ENCODE peak calls at places on chromosomes 1 and 21, in six cellular contexts. Y is A549, V is HepG2, W is GM12878, T is K562, U is upper lobe of left lung. E is an unnamed sample. For H3K4me1, the result is how much of the 10 kb centered on the place peaks cover.

GRCh38 chr1:156667610-156667967 is 9.6 kb downstream of the NES start:
- ATAC-seq in Y (no peak), W (no peak), V (peak), T (no peak), U (no peak), E (peak)

GRCh38 chr1:160113407-160113806 is 2.2 kb upstream of the ATP1A2 start:
- ATAC-seq in V (peak), T (no peak), W (no peak), U (no peak), Y (peak), E (no peak)

GRCh38 chr1:58855351-58856165 is 71.7 kb upstream of the JUN start:
- ATAC-seq in V (no peak), Y (no peak), U (no peak), W (no peak), T (no peak), E (no peak)

GRCh38 chr1:203511513-203511912 is 17.6 kb downstream of the OPTC start:
- ATAC-seq in Y (no peak), W (no peak), U (no peak), T (no peak), V (no peak), E (no peak)

GRCh38 chr1:162498442-162498785 is 796 bp downstream of the UHMK1 start:
- ATAC-seq in W (peak), V (peak), T (peak), Y (peak), U (no peak), E (no peak)

GRCh38 chr1:10339815-10340214 is 59.0 kb upstream of the PGD start:
- ATAC-seq in W (no peak), T (peak), U (no peak), V (no peak), Y (peak), E (no peak)

GRCh38 chr21:26920055-26920454 is 46.8 kb downstream of the ADAMTS5 start:
- ATAC-seq in W (no peak), Y (no peak), U (no peak), V (no peak), T (no peak), E (peak)

GRCh38 chr21:45971487-45972352 is 9.8 kb upstream of the COL6A1 start:
- ATAC-seq in U (peak), W (no peak), Y (no peak), T (no peak), V (no peak), E (peak)

GRCh38 chr1:44029911-44030605 is 1.2 kb downstream of the SLC6A9 start:
- ATAC-seq in T (peak), V (peak), Y (peak), U (peak), W (peak), E (peak)

GRCh38 chr1:116486424-116486823 is 84.4 kb downstream of the CD58 start:
- ATAC-seq in T (no peak), U (no peak), V (no peak), W (no peak), Y (no peak), E (no peak)

GRCh38 chr1:7574121-7575040 is 196.7 kb upstream of the VAMP3 start:
- ATAC-seq in T (no peak), U (peak), V (peak), Y (no peak), W (no peak), E (peak)

GRCh38 chr1:209758360-209758759 is 2.5 kb downstream of the TRAF3IP3 start:
- ATAC-seq in V (no peak), W (no peak), T (no peak), Y (no peak), U (no peak), E (no peak)

GRCh38 chr1:111497592-111497991 is 5.8 kb downstream of the ADORA3 start:
- ATAC-seq in T (no peak), V (no peak), Y (no peak), U (no peak), W (no peak), E (no peak)

GRCh38 chr1:109184657-109185056 is 29.1 kb upstream of the SARS1 start:
- ATAC-seq in U (peak), T (no peak), V (no peak), W (no peak), Y (no peak), E (no peak)

GRCh38 chr1:7941437-7941793 is 776 bp upstream of the TNFRSF9 start:
- ATAC-seq in T (peak), U (no peak), V (no peak), Y (peak), W (peak), E (no peak)

GRCh38 chr21:16193758-16194606 is 464.2 kb downstream of the USP25 start:
- ATAC-seq in T (no peak), V (peak), W (peak), Y (peak), U (peak), E (peak)

GRCh38 chr1:91559046-91559750 is 58.5 kb downstream of the CDC7 start:
- ATAC-seq in T (no peak), W (no peak), V (no peak), Y (no peak), U (no peak), E (no peak)

GRCh38 chr1:197395209-197395608 is 127.2 kb downstream of the CRB1 start:
- ATAC-seq in V (no peak), W (no peak), T (no peak), U (no peak), Y (no peak), E (no peak)

GRCh38 chr1:119898520-119898919 is 2.2 kb upstream of the ADAM30 start:
- ATAC-seq in Y (no peak), V (no peak), W (no peak), U (no peak), T (no peak), E (no peak)

GRCh38 chr1:151158751-151159251 is 2.4 kb downstream of the TNFAIP8L2 start:
- ATAC-seq in U (no peak), V (no peak), W (no peak), Y (no peak), T (no peak), E (peak)

GRCh38 chr1:64499966-64500365 is 30.0 kb downstream of the CACHD1 start:
- ATAC-seq in W (no peak), Y (peak), U (no peak), V (no peak), T (no peak), E (no peak)

GRCh38 chr1:173477286-173478098 is at the start of gene PRDX6:
- ATAC-seq in U (peak), W (peak), V (peak), T (peak), Y (peak), E (peak)

GRCh38 chr1:226702318-226702956 is 36.6 kb downstream of the ITPKB start:
- ATAC-seq in W (no peak), U (no peak), Y (peak), T (peak), V (no peak), E (peak)

GRCh38 chr1:71521655-71522264 is 440.9 kb upstream of the ZRANB2 start:
- ATAC-seq in U (no peak), W (peak), T (no peak), V (peak), Y (peak), E (no peak)

GRCh38 chr1:29821605-29822004 is 585.3 kb downstream of the PTPRU start:
- ATAC-seq in Y (no peak), U (no peak), W (no peak), T (no peak), V (no peak), E (no peak)

GRCh38 chr1:32680642-32681041 is 21.9 kb downstream of the SYNC start:
- ATAC-seq in U (no peak), T (no peak), V (no peak), Y (no peak), W (no peak), E (no peak)

GRCh38 chr21:45403825-45404725 is 890 bp upstream of the COL18A1 start:
- ATAC-seq in Y (peak), W (no peak), U (no peak), V (peak), T (peak), E (peak)

GRCh38 chr1:176517484-176517883 is 54.5 kb downstream of the PAPPA2 start:
- ATAC-seq in U (no peak), V (no peak), T (peak), Y (no peak), W (peak), E (no peak)

GRCh38 chr1:9873385-9873784 is 36.7 kb downstream of the CTNNBIP1 start:
- ATAC-seq in Y (no peak), T (no peak), V (no peak), W (no peak), U (no peak), E (no peak)

GRCh38 chr1:54882483-54882882 is 4.5 kb downstream of the DHCR24 start:
- ATAC-seq in U (no peak), Y (peak), V (no peak), T (no peak), W (no peak), E (no peak)

GRCh38 chr1:235873045-235873444 is 6.3 kb upstream of the LYST start:
- ATAC-seq in T (no peak), U (no peak), V (no peak), Y (no peak), W (peak), E (no peak)

GRCh38 chr1:231885209-231885854 is 258.7 kb downstream of the DISC1 start:
- ATAC-seq in Y (no peak), T (no peak), V (no peak), W (no peak), U (no peak), E (no peak)

GRCh38 chr1:19866758-19867157 is 15.4 kb upstream of the OTUD3 start:
- ATAC-seq in W (no peak), V (no peak), T (no peak), Y (no peak), U (no peak), E (no peak)

GRCh38 chr1:185565314-185565713 is 168.9 kb upstream of the HMCN1 start:
- ATAC-seq in W (no peak), U (no peak), V (no peak), Y (peak), T (no peak), E (no peak)

GRCh38 chr1:42979888-42980800 is 21.5 kb upstream of the SLC2A1 start:
- ATAC-seq in W (no peak), V (peak), Y (no peak), U (no peak), T (peak), E (no peak)

GRCh38 chr1:104408268-104408667 is 658.6 kb downstream of the AMY1C start:
- ATAC-seq in U (peak), T (no peak), Y (no peak), W (no peak), V (no peak), E (no peak)

GRCh38 chr1:92484472-92485373 is 2.0 kb downstream of the GFI1 start:
- ATAC-seq in U (peak), T (peak), W (peak), V (peak), Y (peak), E (peak)

GRCh38 chr1:165697491-165697880 is 876 bp downstream of the ALDH9A1 start:
- ATAC-seq in V (no peak), W (no peak), Y (no peak), U (no peak), T (no peak), E (no peak)

GRCh38 chr1:86155807-86156561 is 588 bp downstream of the COL24A1 start:
- ATAC-seq in U (peak), T (no peak), Y (peak), V (peak), W (no peak), E (peak)

GRCh38 chr1:86156571-86157455 is at the start of gene COL24A1:
- ATAC-seq in U (peak), V (peak), W (peak), Y (no peak), T (peak), E (peak)

GRCh38 chr1:86155061-86155806 is 1.3 kb downstream of the COL24A1 start:
- ATAC-seq in W (no peak), U (peak), V (peak), T (no peak), Y (no peak), E (peak)

GRCh38 chr1:86152887-86153286 is 3.7 kb downstream of the COL24A1 start:
- ATAC-seq in V (no peak), W (no peak), U (no peak), Y (no peak), T (no peak), E (no peak)

DNA sequence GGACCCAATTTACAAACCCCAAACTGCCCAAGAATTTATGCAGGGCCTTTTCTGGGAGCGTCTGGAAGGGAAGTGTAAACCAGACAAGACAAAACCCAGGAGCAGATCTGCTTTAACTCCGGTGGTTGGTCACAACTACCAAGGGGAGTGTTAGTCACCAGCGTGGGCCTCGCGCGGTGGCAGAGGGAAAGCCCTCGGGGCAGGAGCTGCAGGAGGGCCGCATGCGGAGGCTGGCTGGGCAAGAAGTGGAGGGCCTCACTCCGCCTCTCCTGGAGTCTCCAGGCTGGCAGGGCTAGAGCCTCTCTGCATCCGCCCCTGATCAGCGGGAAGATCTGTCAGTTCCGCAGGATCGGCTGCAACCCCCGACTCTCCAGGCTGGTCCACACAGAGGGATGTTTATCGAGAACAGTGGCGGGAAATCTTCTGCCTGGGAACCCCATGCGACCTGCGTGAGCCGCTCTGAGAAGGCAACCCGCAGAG is 2.0 kb downstream of the COL24A1 start:
- ATAC-seq in U (peak), Y (no peak), T (no peak), W (no peak), V (peak), E (no peak)
- H3K4me3 ChIP-seq in U (peak), Y (no peak), T (no peak), W (no peak), V (no peak), E (no peak)

DNA sequence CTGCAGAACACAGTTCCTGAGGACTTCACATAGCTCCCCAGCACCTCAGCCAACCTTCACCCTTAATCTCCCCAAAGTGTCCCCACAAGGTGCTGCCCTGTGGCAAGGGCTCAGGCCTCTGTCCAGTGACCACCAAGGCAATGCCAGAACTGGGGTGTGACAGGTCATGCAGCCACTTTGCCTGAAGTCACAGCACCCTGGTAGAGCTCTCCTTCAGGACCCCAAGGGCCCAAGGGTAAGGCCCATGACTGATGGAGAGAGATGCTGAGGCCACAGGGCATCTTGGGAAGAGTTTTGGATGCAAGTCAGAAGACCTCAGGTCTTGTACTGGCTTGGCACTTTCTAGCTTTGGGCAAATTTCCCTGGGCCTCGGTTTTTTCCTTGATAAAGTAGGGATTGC is 783 bp upstream of the FCMR start:
- ATAC-seq in V (no peak), Y (no peak), T (no peak), U (no peak), W (no peak), E (no peak)
- H3K4me1 ChIP-seq in V (under half), Y (under half), T (under half), U (under half), W (under half), E (under half)

DNA sequence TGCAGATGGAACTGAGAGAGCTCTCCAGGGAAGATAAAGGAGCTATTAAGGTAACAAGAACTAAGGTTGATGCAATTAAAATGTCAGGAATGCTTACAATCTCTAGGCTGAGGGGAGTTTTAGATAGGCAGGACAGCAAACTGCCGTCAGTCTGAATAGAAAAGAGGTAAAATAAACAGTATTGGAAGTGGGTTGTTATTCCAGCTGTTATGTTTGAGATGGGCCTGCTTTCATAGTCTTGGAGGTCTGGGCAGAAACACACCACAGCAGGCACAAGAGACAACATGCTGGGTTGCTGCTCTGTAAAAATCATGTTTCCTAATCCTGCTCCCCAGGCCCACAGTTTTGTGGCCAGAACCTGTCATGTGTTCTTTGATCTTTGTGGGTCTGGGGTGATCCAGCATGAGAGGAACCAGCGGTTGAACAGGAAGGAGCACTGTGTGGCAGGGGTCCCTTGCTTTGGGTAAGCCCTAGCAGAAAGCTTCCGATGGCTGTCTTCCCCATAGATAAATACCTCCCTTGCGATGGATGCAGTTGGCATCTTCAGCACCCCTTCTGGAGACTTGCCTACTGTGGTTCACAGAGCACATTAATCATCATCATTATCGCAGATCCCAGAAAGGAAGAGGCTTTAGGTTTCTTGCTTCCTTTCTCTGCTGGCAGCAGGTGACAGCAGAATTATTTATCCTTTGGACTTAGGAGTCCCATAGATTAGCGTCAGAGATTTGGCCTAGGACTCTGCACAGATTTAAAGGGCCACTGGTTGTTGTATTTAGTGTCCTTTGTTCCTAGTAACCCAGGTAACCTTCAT is 97.1 kb downstream of the AK5 start:
- ATAC-seq in U (no peak), T (no peak), W (no peak), V (no peak), Y (no peak), E (no peak)
- TF ChIP-seq EP300 in U (no peak), T (no peak), W (no peak), V (no peak), Y (no peak), E (no peak)

GRCh38 chr1:148318900-148319242 is 164.2 kb downstream of the PPIAL4G start:
- ATAC-seq in U (no peak), T (no peak), W (no peak), Y (no peak), V (no peak), E (no peak)
- H3K4me3 ChIP-seq in U (peak), T (no peak), W (no peak), Y (no peak), V (no peak), E (no peak)

GRCh38 chr1:27403065-27403726 is 10.8 kb downstream of the GPR3 start:
- ATAC-seq in T (peak), V (no peak), U (peak), W (peak), Y (peak), E (peak)

GRCh38 chr1:27406354-27406665 is 13.9 kb downstream of the GPR3 start:
- ATAC-seq in U (no peak), T (no peak), Y (no peak), W (no peak), V (no peak), E (no peak)

GRCh38 chr1:27402349-27402754 is 9.9 kb downstream of the GPR3 start:
- ATAC-seq in Y (peak), W (peak), V (peak), T (peak), U (peak), E (peak)

GRCh38 chr1:27405074-27405473 is 12.7 kb downstream of the GPR3 start:
- ATAC-seq in U (no peak), V (no peak), T (no peak), Y (no peak), W (no peak), E (peak)

GRCh38 chr1:27403931-27404330 is 11.5 kb downstream of the GPR3 start:
- ATAC-seq in T (no peak), V (no peak), Y (no peak), W (no peak), U (no peak), E (no peak)
- H3K4me1 ChIP-seq in T (under half), V (under half), Y (under half), W (under half), U (under half), E (under half)

GRCh38 chr1:154429118-154429517 is 24.0 kb downstream of the IL6R start:
- ATAC-seq in T (no peak), U (no peak), V (no peak), W (no peak), Y (no peak), E (no peak)

GRCh38 chr1:154429841-154430611 is 24.9 kb downstream of the IL6R start:
- ATAC-seq in W (no peak), Y (no peak), V (no peak), T (no peak), U (no peak), E (no peak)

GRCh38 chr1:154433161-154433681 is 28.1 kb downstream of the IL6R start:
- ATAC-seq in W (no peak), V (no peak), U (no peak), Y (no peak), T (no peak), E (no peak)

GRCh38 chr1:154430903-154431302 is 25.8 kb downstream of the IL6R start:
- ATAC-seq in Y (no peak), W (no peak), V (no peak), T (peak), U (no peak), E (no peak)

DNA sequence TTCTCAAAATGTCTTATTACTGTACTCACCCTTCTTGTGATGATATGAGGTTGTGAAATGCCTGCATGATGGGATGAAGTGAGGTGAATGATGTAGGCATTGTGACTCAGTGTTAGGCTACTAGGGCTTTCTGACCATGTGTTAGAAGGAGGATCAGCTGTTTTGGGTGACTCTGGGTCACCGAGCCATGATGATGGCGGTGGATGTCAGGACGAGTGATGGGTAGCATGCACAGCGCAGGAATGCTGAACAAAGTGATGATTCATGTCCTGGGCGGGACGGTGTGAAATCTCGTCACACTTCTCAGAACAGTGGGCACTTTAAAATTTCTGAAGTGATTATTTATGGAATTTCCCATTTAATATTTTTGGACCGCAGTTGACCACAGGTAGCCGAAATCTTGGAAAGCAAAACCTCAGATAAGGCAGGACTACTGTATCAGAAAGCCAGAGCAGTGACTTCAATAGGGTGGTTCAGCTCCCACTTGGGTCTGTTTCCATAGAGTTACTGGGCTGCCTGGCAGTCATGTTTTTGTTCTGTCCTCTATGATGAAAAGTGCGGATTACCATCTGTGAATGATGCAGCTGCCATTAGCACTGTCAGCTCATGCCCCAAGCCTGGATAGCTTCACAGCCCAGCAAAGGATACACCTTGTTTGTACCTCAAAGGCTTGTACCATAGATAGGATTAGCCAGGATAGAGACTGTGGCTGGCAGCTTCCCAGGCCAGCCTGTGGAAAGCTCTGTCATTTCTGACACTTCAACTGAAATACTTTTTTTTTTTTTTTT is 26.6 kb downstream of the IL6R start:
- ATAC-seq in V (no peak), T (peak), Y (peak), U (no peak), W (peak), E (peak)
- TF ChIP-seq EP300 in V (no peak), T (no peak), Y (no peak), U (no peak), W (no peak), E (no peak)

GRCh38 chr1:24929091-24929875 is 793 bp downstream of the RUNX3 start:
- ATAC-seq in T (no peak), U (no peak), W (peak), V (no peak), Y (peak), E (peak)
- H3K4me3 ChIP-seq in T (no peak), U (peak), W (peak), V (no peak), Y (peak), E (peak)

E was measured in gastroesophageal sphincter.